ENCODE peak calls at places on chromosomes 3 and 15, in eight cellular contexts. One of them, this sample, is unnamed.

GRCh38 chr3:172658344-172659245 is 52.3 kb downstream of the NCEH1 start:
- DNase-seq in KBM-7: no peak
- DNase-seq in aorta: no peak
- DNase-seq in effector memory CD8-positive, alpha-beta T cell: no peak
- DNase-seq in CD8-positive, alpha-beta T cell: no peak
- DNase-seq in MV-4-11: no peak
- DNase-seq in bronchial epithelial cell: peak
- DNase-seq in BJ: peak
- DNase-seq in this sample: no peak

GRCh38 chr15:40146037-40146436 is 14.8 kb upstream of the BUB1B start:
- DNase-seq in KBM-7: no peak
- DNase-seq in aorta: no peak
- DNase-seq in effector memory CD8-positive, alpha-beta T cell: no peak
- DNase-seq in CD8-positive, alpha-beta T cell: peak
- DNase-seq in MV-4-11: no peak
- DNase-seq in bronchial epithelial cell: peak
- DNase-seq in BJ: no peak
- DNase-seq in this sample: peak

GRCh38 chr3:14210843-14211594 is 32.4 kb downstream of the LSM3 start:
- DNase-seq in KBM-7: no peak
- DNase-seq in aorta: no peak
- DNase-seq in effector memory CD8-positive, alpha-beta T cell: no peak
- DNase-seq in CD8-positive, alpha-beta T cell: no peak
- DNase-seq in MV-4-11: no peak
- DNase-seq in bronchial epithelial cell: no peak
- DNase-seq in BJ: peak
- DNase-seq in this sample: no peak

GRCh38 chr3:141452045-141452444 is 34.8 kb upstream of the RASA2 start:
- DNase-seq in KBM-7: peak
- DNase-seq in aorta: no peak
- DNase-seq in effector memory CD8-positive, alpha-beta T cell: peak
- DNase-seq in CD8-positive, alpha-beta T cell: no peak
- DNase-seq in MV-4-11: peak
- DNase-seq in bronchial epithelial cell: peak
- DNase-seq in BJ: no peak
- DNase-seq in this sample: no peak

GRCh38 chr15:101017041-101017754 is 98.0 kb downstream of the LRRK1 start:
- DNase-seq in KBM-7: peak
- DNase-seq in aorta: no peak
- DNase-seq in effector memory CD8-positive, alpha-beta T cell: no peak
- DNase-seq in CD8-positive, alpha-beta T cell: peak
- DNase-seq in MV-4-11: no peak
- DNase-seq in bronchial epithelial cell: no peak
- DNase-seq in BJ: no peak
- DNase-seq in this sample: peak

GRCh38 chr3:73484656-73485248 is 140.0 kb downstream of the PDZRN3 start:
- DNase-seq in KBM-7: no peak
- DNase-seq in aorta: no peak
- DNase-seq in effector memory CD8-positive, alpha-beta T cell: no peak
- DNase-seq in CD8-positive, alpha-beta T cell: no peak
- DNase-seq in MV-4-11: peak
- DNase-seq in bronchial epithelial cell: no peak
- DNase-seq in BJ: no peak
- DNase-seq in this sample: no peak

GRCh38 chr3:193704431-193704830 is 111.4 kb downstream of the OPA1 start:
- DNase-seq in KBM-7: no peak
- DNase-seq in aorta: no peak
- DNase-seq in effector memory CD8-positive, alpha-beta T cell: no peak
- DNase-seq in CD8-positive, alpha-beta T cell: no peak
- DNase-seq in MV-4-11: no peak
- DNase-seq in bronchial epithelial cell: no peak
- DNase-seq in BJ: no peak
- DNase-seq in this sample: no peak

GRCh38 chr3:177522051-177522450 is 324.8 kb upstream of the TBL1XR1 start:
- DNase-seq in KBM-7: no peak
- DNase-seq in aorta: no peak
- DNase-seq in effector memory CD8-positive, alpha-beta T cell: no peak
- DNase-seq in CD8-positive, alpha-beta T cell: no peak
- DNase-seq in MV-4-11: no peak
- DNase-seq in bronchial epithelial cell: no peak
- DNase-seq in BJ: no peak
- DNase-seq in this sample: no peak

GRCh38 chr3:42035816-42036482 is 55.2 kb upstream of the TRAK1 start:
- DNase-seq in KBM-7: no peak
- DNase-seq in aorta: peak
- DNase-seq in effector memory CD8-positive, alpha-beta T cell: no peak
- DNase-seq in CD8-positive, alpha-beta T cell: no peak
- DNase-seq in MV-4-11: no peak
- DNase-seq in bronchial epithelial cell: peak
- DNase-seq in BJ: no peak
- DNase-seq in this sample: no peak

GRCh38 chr15:51706347-51706746 is 25.0 kb downstream of the SCG3 start:
- DNase-seq in KBM-7: no peak
- DNase-seq in aorta: no peak
- DNase-seq in effector memory CD8-positive, alpha-beta T cell: no peak
- DNase-seq in CD8-positive, alpha-beta T cell: no peak
- DNase-seq in MV-4-11: no peak
- DNase-seq in bronchial epithelial cell: no peak
- DNase-seq in BJ: no peak
- DNase-seq in this sample: no peak

GRCh38 chr3:143298886-143299535 is 179.4 kb downstream of the CHST2 start:
- DNase-seq in KBM-7: peak
- DNase-seq in aorta: no peak
- DNase-seq in effector memory CD8-positive, alpha-beta T cell: no peak
- DNase-seq in CD8-positive, alpha-beta T cell: no peak
- DNase-seq in MV-4-11: peak
- DNase-seq in bronchial epithelial cell: no peak
- DNase-seq in BJ: no peak
- DNase-seq in this sample: no peak

GRCh38 chr3:57706462-57706861 is 13.6 kb upstream of the DENND6A start:
- DNase-seq in KBM-7: peak
- DNase-seq in aorta: no peak
- DNase-seq in effector memory CD8-positive, alpha-beta T cell: no peak
- DNase-seq in CD8-positive, alpha-beta T cell: no peak
- DNase-seq in MV-4-11: peak
- DNase-seq in bronchial epithelial cell: peak
- DNase-seq in BJ: peak
- DNase-seq in this sample: no peak

GRCh38 chr3:181103605-181104004 is 114.1 kb upstream of the DNAJC19 start:
- DNase-seq in KBM-7: peak
- DNase-seq in aorta: no peak
- DNase-seq in effector memory CD8-positive, alpha-beta T cell: no peak
- DNase-seq in CD8-positive, alpha-beta T cell: no peak
- DNase-seq in MV-4-11: peak
- DNase-seq in bronchial epithelial cell: peak
- DNase-seq in BJ: no peak
- DNase-seq in this sample: peak

GRCh38 chr3:122903171-122903570 is 108.3 kb downstream of the SLC49A4 start:
- DNase-seq in KBM-7: no peak
- DNase-seq in aorta: no peak
- DNase-seq in effector memory CD8-positive, alpha-beta T cell: no peak
- DNase-seq in CD8-positive, alpha-beta T cell: no peak
- DNase-seq in MV-4-11: no peak
- DNase-seq in bronchial epithelial cell: no peak
- DNase-seq in BJ: no peak
- DNase-seq in this sample: peak

GRCh38 chr3:12350151-12350813 is 61.4 kb downstream of the PPARG start:
- DNase-seq in KBM-7: no peak
- DNase-seq in aorta: no peak
- DNase-seq in effector memory CD8-positive, alpha-beta T cell: no peak
- DNase-seq in CD8-positive, alpha-beta T cell: no peak
- DNase-seq in MV-4-11: peak
- DNase-seq in bronchial epithelial cell: no peak
- DNase-seq in BJ: no peak
- DNase-seq in this sample: no peak